ENCODE peak calls at places on chromosomes 12 and 14, in nine cellular contexts. N, H, U, V, W, O, D, L and S are unnamed samples.

GRCh38 chr14:101481557-101481956 is 79.7 kb upstream of the DIO3 start:
- DNase-seq in N (no peak), D (no peak), U (no peak), O (no peak), L (no peak), W (no peak), H (no peak), V (no peak), S (no peak)

GRCh38 chr14:101912841-101913240 is 51.5 kb upstream of the DYNC1H1 start:
- DNase-seq in D (no peak), N (no peak), W (no peak), V (no peak), O (no peak), U (no peak), L (no peak), H (no peak), S (no peak)

GRCh38 chr14:68913516-68913915 is 65.6 kb downstream of the ACTN1 start:
- DNase-seq in W (no peak), D (no peak), O (no peak), U (no peak), L (no peak), V (no peak), N (no peak), H (no peak), S (no peak)

GRCh38 chr14:68039593-68039992 is 220.0 kb downstream of the RAD51B start:
- DNase-seq in L (no peak), U (peak), D (peak), V (no peak), N (no peak), O (no peak), W (no peak), H (no peak), S (peak)

GRCh38 chr12:15688202-15688736 is 100.9 kb downstream of the EPS8 start:
- DNase-seq in V (no peak), H (no peak), L (peak), N (no peak), U (no peak), O (no peak), W (no peak), D (no peak), S (no peak)

GRCh38 chr12:83172441-83172840 is 485.7 kb downstream of the TMTC2 start:
- DNase-seq in U (no peak), D (no peak), W (no peak), N (no peak), H (no peak), O (no peak), L (no peak), V (no peak), S (no peak)

GRCh38 chr12:102169922-102170698 is 27.5 kb downstream of the PMCH start:
- DNase-seq in V (peak), D (peak), O (no peak), W (peak), H (no peak), L (no peak), U (peak), N (no peak), S (peak)

GRCh38 chr14:68140111-68140741 is 320.6 kb downstream of the RAD51B start:
- DNase-seq in W (no peak), V (peak), L (no peak), D (peak), N (peak), H (no peak), O (no peak), U (peak), S (peak)

GRCh38 chr14:103395245-103395644 is 10.0 kb downstream of the MARK3 start:
- DNase-seq in U (peak), D (peak), L (no peak), W (no peak), N (no peak), H (no peak), V (no peak), O (no peak), S (peak)

GRCh38 chr12:68003777-68004176 is 14.5 kb downstream of the IFNG-AS1 start:
- DNase-seq in N (no peak), W (no peak), L (no peak), D (no peak), H (no peak), O (no peak), V (no peak), U (no peak), S (no peak)

GRCh38 chr12:102980350-102980749 is 22.9 kb downstream of the ASCL1 start:
- DNase-seq in D (no peak), L (no peak), W (no peak), U (no peak), H (no peak), V (no peak), N (no peak), O (no peak), S (no peak)

GRCh38 chr14:80678436-80678835 is 263.1 kb downstream of the CEP128 start:
- DNase-seq in N (no peak), O (no peak), L (no peak), V (no peak), W (no peak), U (peak), D (peak), H (no peak), S (peak)

GRCh38 chr12:68479261-68479581 is 131.5 kb upstream of the RAP1B start:
- DNase-seq in V (no peak), N (peak), D (no peak), L (no peak), U (no peak), H (no peak), W (no peak), O (no peak), S (peak)

GRCh38 chr14:66216763-66217162 is 269.4 kb upstream of the CCDC196 start:
- DNase-seq in W (no peak), V (no peak), N (no peak), U (no peak), O (no peak), H (no peak), L (no peak), D (peak), S (peak)

GRCh38 chr14:100532154-100532915 is 54.9 kb downstream of the BEGAIN start:
- DNase-seq in D (no peak), W (no peak), U (no peak), H (no peak), L (peak), V (no peak), N (no peak), O (no peak), S (peak)

GRCh38 chr12:48071808-48072207 is 34.1 kb downstream of the SENP1 start:
- DNase-seq in N (no peak), H (no peak), W (no peak), D (no peak), V (no peak), L (no peak), U (no peak), O (no peak), S (no peak)

GRCh38 chr12:111488271-111488670 is 82.5 kb downstream of the SH2B3 start:
- DNase-seq in V (no peak), W (no peak), U (no peak), D (no peak), O (no peak), N (no peak), L (no peak), H (peak), S (no peak)

GRCh38 chr14:92459479-92460421 is 53.8 kb upstream of the RIN3 start:
- DNase-seq in W (no peak), O (peak), D (no peak), H (no peak), L (no peak), N (no peak), V (no peak), U (no peak), S (no peak)

GRCh38 chr12:96501139-96501741 is 11.9 kb downstream of the CFAP54 start:
- DNase-seq in N (no peak), U (peak), O (peak), H (no peak), V (peak), L (no peak), D (peak), W (peak), S (peak)

GRCh38 chr12:38771871-38772270 is 133.5 kb downstream of the CPNE8 start:
- DNase-seq in O (no peak), L (no peak), H (no peak), W (peak), V (no peak), N (no peak), U (no peak), D (no peak), S (peak)

GRCh38 chr12:73506611-73507010 is 1031.0 kb upstream of the ATXN7L3B start:
- DNase-seq in O (no peak), V (no peak), W (no peak), L (no peak), N (no peak), D (no peak), U (no peak), H (no peak), S (no peak)

GRCh38 chr14:30985796-30986195 is 39.7 kb upstream of the AP4S1 start:
- DNase-seq in D (no peak), W (no peak), O (no peak), L (no peak), U (no peak), H (no peak), N (no peak), V (no peak), S (peak)

GRCh38 chr14:63204407-63205280 is at the start of gene RHOJ:
- DNase-seq in O (no peak), U (no peak), V (no peak), N (no peak), D (peak), H (no peak), L (peak), W (no peak), S (peak)

GRCh38 chr14:35617500-35617899 is 83.5 kb downstream of the INSM2 start:
- DNase-seq in H (no peak), V (no peak), O (no peak), L (no peak), D (no peak), N (no peak), W (no peak), U (no peak), S (no peak)

GRCh38 chr14:98099527-98099926 is 1172.5 kb downstream of the BCL11B start:
- DNase-seq in V (no peak), O (no peak), H (no peak), W (no peak), U (peak), D (no peak), N (no peak), L (no peak), S (no peak)

GRCh38 chr12:1859643-1860042 is 39.3 kb downstream of the LRTM2 start:
- DNase-seq in H (no peak), N (no peak), L (no peak), W (no peak), O (no peak), U (peak), V (no peak), D (peak), S (peak)

GRCh38 chr12:69131073-69131472 is 108.3 kb upstream of the CPSF6 start:
- DNase-seq in N (no peak), D (no peak), L (no peak), W (no peak), H (no peak), U (no peak), O (no peak), V (no peak), S (no peak)

GRCh38 chr12:14256139-14256538 is 109.3 kb upstream of the ATF7IP start:
- DNase-seq in U (peak), H (no peak), V (no peak), W (no peak), N (no peak), L (no peak), D (peak), O (peak), S (peak)

GRCh38 chr14:34302654-34303053 is 159.4 kb downstream of the SPTSSA start:
- DNase-seq in D (no peak), N (no peak), L (no peak), H (no peak), O (no peak), U (no peak), V (no peak), W (no peak), S (no peak)

GRCh38 chr12:3884671-3885070 is 11.5 kb upstream of the PARP11 start:
- DNase-seq in O (no peak), L (no peak), W (no peak), U (no peak), D (no peak), V (no peak), H (no peak), N (no peak), S (no peak)

GRCh38 chr12:124369055-124369900 is 74.4 kb downstream of the RFLNA start:
- DNase-seq in N (peak), L (no peak), H (no peak), W (no peak), D (peak), V (no peak), O (no peak), U (peak), S (peak)

GRCh38 chr14:53011053-53011462 is 60.2 kb upstream of the FERMT2 start:
- DNase-seq in W (no peak), L (no peak), N (peak), H (no peak), O (no peak), V (peak), D (peak), U (peak), S (peak)

GRCh38 chr14:100191584-100192249 is 32.3 kb upstream of the DEGS2 start:
- DNase-seq in N (no peak), O (no peak), D (no peak), U (no peak), H (no peak), W (no peak), V (no peak), L (no peak), S (no peak)

GRCh38 chr12:6494351-6494743 is 445 bp downstream of the NCAPD2 start:
- DNase-seq in W (no peak), N (no peak), L (no peak), U (no peak), O (no peak), D (peak), H (no peak), V (no peak), S (no peak)